ENCODE peak calls at places on chromosomes 16 and 17, in ten cellular contexts. W is transverse colon, O is A549, C is gastrocnemius medialis, Q is NB4, Y is upper lobe of left lung, G is tibial nerve, P is heart left ventricle, Z is stomach, L is esophagus squamous epithelium. S is an unnamed sample.

GRCh38 chr17:70136131-70136530 is 33.2 kb upstream of the KCNJ2 start:
- DNase-seq in W (no peak), O (no peak), C (no peak), Q (no peak), Y (no peak), G (no peak), P (no peak), Z (no peak), L (no peak), S (no peak)

GRCh38 chr17:47213540-47213939 is 4.4 kb downstream of the MYL4 start:
- DNase-seq in W (no peak), O (no peak), C (no peak), Q (no peak), Y (no peak), G (no peak), P (no peak), Z (no peak), L (no peak), S (no peak)

GRCh38 chr16:17222756-17223411 is 247.9 kb downstream of the XYLT1 start:
- DNase-seq in W (peak), O (no peak), C (peak), Q (peak), Y (no peak), G (peak), P (peak), Z (no peak), L (no peak), S (peak)

GRCh38 chr17:75998327-75998795 is 2.3 kb upstream of the CDK3 start:
- DNase-seq in W (peak), O (no peak), C (no peak), Q (no peak), Y (no peak), G (no peak), P (no peak), Z (no peak), L (no peak), S (no peak)

GRCh38 chr16:57289391-57290257 is 5.2 kb upstream of the PLLP start:
- DNase-seq in W (no peak), O (no peak), C (no peak), Q (no peak), Y (no peak), G (no peak), P (no peak), Z (no peak), L (no peak), S (no peak)

GRCh38 chr16:86048882-86049585 is 150.1 kb downstream of the IRF8 start:
- DNase-seq in W (peak), O (no peak), C (no peak), Q (no peak), Y (no peak), G (no peak), P (no peak), Z (no peak), L (no peak), S (no peak)

GRCh38 chr16:1393613-1394176 is 20.8 kb downstream of the UNKL start:
- DNase-seq in W (no peak), O (no peak), C (no peak), Q (no peak), Y (no peak), G (no peak), P (no peak), Z (no peak), L (no peak), S (no peak)

GRCh38 chr17:78263063-78263735 is 31.8 kb downstream of the TMEM235 start:
- DNase-seq in W (peak), O (no peak), C (peak), Q (no peak), Y (peak), G (no peak), P (peak), Z (peak), L (no peak), S (peak)

GRCh38 chr17:51166987-51167931 is 1.0 kb downstream of the NME2 start:
- DNase-seq in W (peak), O (peak), C (peak), Q (peak), Y (peak), G (no peak), P (peak), Z (peak), L (no peak), S (peak)

GRCh38 chr16:819336-819735 is 18.8 kb upstream of the GNG13 start:
- DNase-seq in W (no peak), O (no peak), C (no peak), Q (no peak), Y (no peak), G (no peak), P (no peak), Z (no peak), L (no peak), S (no peak)

GRCh38 chr17:10217916-10218315 is 19.5 kb upstream of the GAS7 start:
- DNase-seq in W (no peak), O (no peak), C (no peak), Q (peak), Y (no peak), G (no peak), P (no peak), Z (no peak), L (no peak), S (no peak)

GRCh38 chr17:59492091-59492451 is 73.3 kb upstream of the DHX40 start:
- DNase-seq in W (no peak), O (no peak), C (no peak), Q (no peak), Y (no peak), G (no peak), P (no peak), Z (no peak), L (no peak), S (no peak)

GRCh38 chr16:70777496-70777895 is 23.5 kb downstream of the VAC14 start:
- DNase-seq in W (no peak), O (no peak), C (no peak), Q (no peak), Y (no peak), G (no peak), P (no peak), Z (no peak), L (no peak), S (no peak)

GRCh38 chr17:82281502-82282238 is 8.2 kb upstream of the CSNK1D start:
- DNase-seq in W (peak), O (peak), C (no peak), Q (peak), Y (no peak), G (no peak), P (no peak), Z (peak), L (no peak), S (no peak)

GRCh38 chr16:67542464-67542863 is 13.8 kb downstream of the RIPOR1 start:
- DNase-seq in W (peak), O (peak), C (no peak), Q (peak), Y (no peak), G (no peak), P (no peak), Z (peak), L (no peak), S (no peak)

GRCh38 chr16:11586856-11587642 is at the start of gene LITAF:
- DNase-seq in W (peak), O (peak), C (peak), Q (peak), Y (peak), G (peak), P (peak), Z (peak), L (no peak), S (no peak)

GRCh38 chr17:75619506-75620431 is 13.5 kb upstream of the SMIM5 start:
- DNase-seq in W (no peak), O (peak), C (no peak), Q (peak), Y (peak), G (no peak), P (no peak), Z (no peak), L (no peak), S (no peak)

GRCh38 chr16:11619327-11619851 is 32.7 kb upstream of the LITAF start:
- DNase-seq in W (no peak), O (no peak), C (no peak), Q (peak), Y (no peak), G (no peak), P (no peak), Z (no peak), L (no peak), S (no peak)

GRCh38 chr16:24508614-24509013 is 30.8 kb upstream of the RBBP6 start:
- DNase-seq in W (no peak), O (no peak), C (peak), Q (no peak), Y (no peak), G (no peak), P (no peak), Z (no peak), L (no peak), S (no peak)

GRCh38 chr17:66548158-66548557 is 245.7 kb downstream of the PRKCA start:
- DNase-seq in W (no peak), O (no peak), C (no peak), Q (no peak), Y (no peak), G (no peak), P (no peak), Z (no peak), L (no peak), S (no peak)

GRCh38 chr16:89472711-89473075 is 17.7 kb downstream of the ANKRD11 start:
- DNase-seq in W (no peak), O (no peak), C (no peak), Q (peak), Y (no peak), G (no peak), P (no peak), Z (no peak), L (no peak), S (no peak)

DNA sequence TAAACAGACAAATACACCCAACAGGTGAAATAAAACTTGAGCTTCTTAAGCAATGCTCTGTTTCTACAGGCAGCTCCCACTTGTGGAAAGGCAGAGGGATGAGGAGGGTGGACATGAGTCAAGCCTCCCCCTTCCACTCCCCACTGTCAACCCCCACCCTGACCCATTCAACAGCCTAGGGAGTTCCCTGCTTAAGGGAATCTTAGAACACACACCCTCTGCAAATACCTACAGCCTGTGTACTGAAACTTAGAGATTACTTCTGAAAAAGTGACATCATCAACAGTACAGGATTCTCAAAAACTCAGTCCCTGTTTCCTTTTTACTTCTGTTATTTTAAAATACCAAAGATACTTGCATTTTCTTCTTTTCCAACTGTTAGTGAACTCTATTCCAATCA is 345.4 kb downstream of the SOX9 start:
- DNase-seq in W (peak), O (peak), C (no peak), Q (no peak), Y (no peak), G (no peak), P (no peak), Z (peak), L (no peak), S (peak)
- TF ChIP-seq CTCF in W (no peak), O (no peak), C (no peak), Q (no peak), Y (no peak), G (no peak), P (no peak), Z (no peak), L (no peak), S (no peak)

DNA sequence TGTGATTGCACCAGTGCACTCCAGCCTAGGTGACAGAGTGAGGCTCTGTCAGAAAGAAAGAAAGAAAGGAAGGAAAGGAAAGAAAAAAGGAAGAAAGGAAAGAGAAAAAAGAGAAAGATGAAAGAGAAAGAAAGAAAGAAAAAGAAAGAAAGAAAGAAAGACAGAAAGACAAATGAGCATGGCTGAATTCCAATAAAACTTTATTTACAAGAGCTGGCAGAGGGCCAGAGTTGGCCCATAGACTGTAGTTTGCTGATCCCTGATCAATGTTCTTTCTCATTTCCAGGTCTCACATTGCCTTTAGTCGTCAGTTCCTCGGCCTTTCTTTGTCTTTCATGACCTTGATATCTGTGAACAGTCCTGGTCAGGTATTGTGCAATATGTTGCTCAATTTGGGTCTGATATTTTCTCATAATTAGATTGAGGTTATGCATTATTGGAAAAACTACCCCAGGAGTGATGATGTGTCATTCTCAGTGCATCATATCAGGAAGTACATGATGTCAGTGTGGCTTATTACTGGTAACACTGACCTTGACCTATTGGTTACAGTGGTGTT is 68.5 kb upstream of the MED9 start:
- DNase-seq in W (no peak), O (no peak), C (no peak), Q (peak), Y (no peak), G (no peak), P (no peak), Z (no peak), L (no peak), S (no peak)
- TF ChIP-seq POLR2A in W (no peak), O (no peak), C (no peak), Q (no peak), Y (no peak), G (no peak), P (no peak), Z (no peak), L (no peak), S (no peak)

DNA sequence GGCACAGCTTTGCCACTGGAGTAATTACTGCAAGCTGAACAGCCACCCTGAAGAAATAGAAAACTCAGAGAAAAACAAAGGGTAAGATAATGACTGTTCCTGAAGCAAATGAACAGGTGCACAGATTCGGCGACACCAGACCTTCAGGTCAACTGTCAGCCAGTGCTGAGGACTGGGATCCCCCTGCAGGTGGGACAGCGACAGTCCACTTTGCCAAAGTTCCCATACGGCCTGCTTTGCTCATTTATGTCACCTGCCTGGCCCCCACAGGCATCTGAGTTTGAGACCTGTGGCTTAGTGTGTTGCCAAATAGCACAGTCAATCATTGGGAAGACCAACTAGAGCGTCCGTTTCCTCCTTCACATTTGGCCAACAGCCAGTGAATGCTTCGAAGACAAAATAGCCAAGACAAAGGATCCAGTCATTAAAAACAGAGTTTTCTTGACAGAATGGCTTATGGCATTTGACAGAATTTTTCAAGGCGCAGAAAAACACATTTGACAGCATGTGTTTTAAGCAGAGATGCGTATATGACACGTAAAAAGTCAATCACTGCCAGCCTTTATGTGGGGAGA is 113.8 kb downstream of the ABCC12 start:
- DNase-seq in W (no peak), O (peak), C (no peak), Q (peak), Y (no peak), G (no peak), P (no peak), Z (no peak), L (no peak), S (no peak)
- TF ChIP-seq CTCF in W (no peak), O (no peak), C (no peak), Q (no peak), Y (no peak), G (no peak), P (no peak), Z (no peak), L (no peak), S (no peak)

GRCh38 chr17:27236710-27237315 is 57.1 kb upstream of the WSB1 start:
- DNase-seq in W (peak), O (peak), C (peak), Q (peak), Y (no peak), G (peak), P (peak), Z (peak), L (no peak), S (peak)
- TF ChIP-seq POLR2A in W (no peak), O (no peak), C (no peak), Q (no peak), Y (no peak), G (no peak), P (no peak), Z (no peak), L (no peak), S (no peak)

DNA sequence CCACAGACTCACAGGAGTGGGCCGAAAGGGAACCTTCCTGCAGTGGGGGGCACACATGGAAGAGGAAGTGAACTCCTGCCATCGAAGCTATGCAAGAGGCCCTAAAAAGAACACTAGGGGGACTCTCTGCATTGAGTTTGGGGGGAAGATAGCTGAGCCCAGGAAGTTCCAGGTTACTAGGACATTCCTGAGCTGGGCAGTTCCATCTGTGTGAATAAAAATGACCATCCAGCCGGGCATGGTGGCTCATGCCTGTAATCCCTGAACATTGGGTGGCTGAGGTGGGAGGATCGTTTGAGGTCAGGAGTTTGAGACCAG is 211.8 kb downstream of the ZNF423 start:
- DNase-seq in W (no peak), O (no peak), C (no peak), Q (peak), Y (no peak), G (no peak), P (no peak), Z (no peak), L (no peak), S (no peak)
- TF ChIP-seq CTCF in W (no peak), O (no peak), C (no peak), Q (peak), Y (no peak), G (no peak), P (peak), Z (no peak), L (no peak), S (no peak)